ENCODE peak calls at places on chromosome 9, in four cellular contexts. One of them, this sample, is unnamed.

GRCh38 chr9:82604947-82605656 is 457.8 kb downstream of the RASEF start:
- DNase-seq in A549: no peak
- DNase-seq in K562: no peak
- DNase-seq in GM12878: no peak
- DNase-seq in this sample: peak; percentile 76

GRCh38 chr9:68795411-68795810 is 90.4 kb downstream of the PIP5K1B start:
- DNase-seq in A549: no peak
- DNase-seq in K562: no peak
- DNase-seq in GM12878: no peak
- DNase-seq in this sample: no peak

GRCh38 chr9:132810314-132810713 is 67.8 kb downstream of the AK8 start:
- DNase-seq in A549: no peak
- DNase-seq in K562: no peak
- DNase-seq in GM12878: no peak
- DNase-seq in this sample: no peak

GRCh38 chr9:74672237-74672636 is 175.1 kb downstream of the RORB start:
- DNase-seq in A549: no peak
- DNase-seq in K562: no peak
- DNase-seq in GM12878: no peak
- DNase-seq in this sample: no peak

GRCh38 chr9:5493597-5494511 is 16.5 kb upstream of the PDCD1LG2 start:
- DNase-seq in A549: peak; percentile 40
- DNase-seq in K562: peak; percentile 43
- DNase-seq in GM12878: peak; percentile 96
- DNase-seq in this sample: no peak

GRCh38 chr9:109992293-109992692 is 212.3 kb downstream of the PALM2AKAP2 start:
- DNase-seq in A549: no peak
- DNase-seq in K562: no peak
- DNase-seq in GM12878: no peak
- DNase-seq in this sample: no peak

GRCh38 chr9:131601683-131602181 is 56.4 kb downstream of the PRRT1B start:
- DNase-seq in A549: no peak
- DNase-seq in K562: no peak
- DNase-seq in GM12878: no peak
- DNase-seq in this sample: peak; percentile 76

GRCh38 chr9:134294228-134295071 is 31.8 kb upstream of the RXRA start:
- DNase-seq in A549: no peak
- DNase-seq in K562: peak; percentile 44
- DNase-seq in GM12878: no peak
- DNase-seq in this sample: no peak

GRCh38 chr9:125807065-125807464 is 59.9 kb downstream of the PBX3 start:
- DNase-seq in A549: peak; percentile 12
- DNase-seq in K562: no peak
- DNase-seq in GM12878: no peak
- DNase-seq in this sample: no peak

GRCh38 chr9:27331393-27331792 is 34.4 kb upstream of the EQTN start:
- DNase-seq in A549: no peak
- DNase-seq in K562: no peak
- DNase-seq in GM12878: no peak
- DNase-seq in this sample: no peak

GRCh38 chr9:137045294-137046093 is 483 bp downstream of the NPDC1 start:
- DNase-seq in A549: no peak
- DNase-seq in K562: peak; percentile 37
- DNase-seq in GM12878: no peak
- DNase-seq in this sample: no peak
- TF ChIP-seq CHD4 in A549: no peak
- TF ChIP-seq CHD4 in K562: no peak
- TF ChIP-seq CHD4 in GM12878: no peak
- TF ChIP-seq CHD4 in this sample: no peak

GRCh38 chr9:106880081-106880480 is 17.1 kb downstream of the ZNF462 start:
- DNase-seq in A549: no peak
- DNase-seq in K562: no peak
- DNase-seq in GM12878: no peak
- DNase-seq in this sample: no peak

GRCh38 chr9:106878081-106878837 is 15.3 kb downstream of the ZNF462 start:
- DNase-seq in A549: no peak
- DNase-seq in K562: no peak
- DNase-seq in GM12878: no peak
- DNase-seq in this sample: no peak

GRCh38 chr9:106880863-106881262 is 17.9 kb downstream of the ZNF462 start:
- DNase-seq in A549: no peak
- DNase-seq in K562: no peak
- DNase-seq in GM12878: no peak
- DNase-seq in this sample: no peak

GRCh38 chr9:106877345-106877744 is 14.4 kb downstream of the ZNF462 start:
- DNase-seq in A549: no peak
- DNase-seq in K562: no peak
- DNase-seq in GM12878: no peak
- DNase-seq in this sample: no peak

DNA sequence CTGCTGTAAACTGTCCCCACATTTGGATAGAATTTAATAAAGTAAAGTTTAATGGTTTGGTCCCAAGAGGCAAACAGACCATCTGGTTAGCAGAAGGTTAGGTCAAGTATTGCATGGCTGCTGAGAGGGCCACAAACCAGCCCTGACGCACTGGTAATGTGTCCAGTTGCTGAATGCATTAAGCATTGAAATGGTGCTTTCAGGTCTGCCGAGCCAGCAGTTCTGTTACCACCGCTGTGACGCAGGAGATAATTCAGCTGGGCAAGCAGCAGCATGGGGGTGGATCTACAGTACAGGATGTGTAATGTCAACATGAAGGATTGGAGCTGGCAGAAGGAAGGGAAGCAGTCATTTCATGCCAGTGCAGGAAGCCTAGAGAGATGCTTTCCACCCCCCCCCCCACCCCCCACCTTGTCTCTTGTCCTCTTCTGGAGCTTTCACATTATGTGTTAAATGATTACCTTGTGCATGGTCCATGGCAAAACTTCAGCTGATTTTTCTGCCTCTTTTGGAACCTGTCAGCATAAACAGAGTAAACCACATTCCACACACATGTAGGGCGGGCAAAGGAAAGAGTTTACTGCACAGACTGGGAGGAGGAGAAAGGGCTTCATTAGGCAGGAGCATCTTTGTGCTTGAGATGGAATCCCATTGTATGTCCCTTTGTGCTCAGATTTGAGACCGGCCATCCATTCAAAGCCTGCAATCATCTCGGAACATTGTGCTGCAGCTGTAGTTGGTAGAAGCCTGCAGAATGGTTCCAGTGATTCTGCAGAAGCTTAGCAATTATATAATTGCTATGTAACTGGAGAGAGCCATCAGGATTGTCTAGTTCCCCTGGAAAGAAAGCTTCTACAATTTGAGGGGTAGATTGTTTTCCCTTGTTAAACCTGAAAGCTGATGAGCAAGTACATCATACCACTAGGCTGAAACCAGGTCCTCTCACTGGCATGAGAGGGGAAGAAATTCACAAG is 16.3 kb downstream of the ZNF462 start:
- DNase-seq in A549: peak; percentile 37
- DNase-seq in K562: no peak
- DNase-seq in GM12878: no peak
- DNase-seq in this sample: no peak
- TF ChIP-seq CHD4 in A549: no peak
- TF ChIP-seq CHD4 in K562: no peak
- TF ChIP-seq CHD4 in GM12878: no peak
- TF ChIP-seq CHD4 in this sample: no peak

DNA sequence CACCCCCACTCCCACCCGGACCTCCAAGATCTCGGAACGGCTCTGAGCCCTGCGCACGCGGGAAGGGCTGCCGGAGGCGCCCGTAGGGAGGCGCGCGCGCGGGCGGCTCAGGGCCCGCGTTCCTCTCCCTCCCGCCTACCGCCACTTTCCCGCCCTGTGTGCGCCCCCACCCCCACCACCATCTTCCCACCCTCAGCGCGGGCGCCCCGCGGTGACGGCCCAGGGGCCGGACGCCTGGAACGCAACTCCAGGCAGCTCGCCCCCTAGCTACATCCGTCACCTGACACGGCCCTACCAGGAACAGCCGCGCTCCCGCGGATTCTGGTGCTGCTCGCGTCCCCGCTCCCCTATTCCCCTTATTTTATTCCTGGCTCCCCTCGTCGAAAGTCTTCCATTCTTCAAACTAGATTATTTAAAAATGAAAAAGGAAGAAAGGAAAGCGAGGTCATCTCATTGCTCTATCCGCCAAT is at the start of gene CDKN2B-AS1:
- DNase-seq in A549: no peak
- DNase-seq in K562: no peak
- DNase-seq in GM12878: no peak
- DNase-seq in this sample: no peak
- TF ChIP-seq CHD4 in A549: no peak
- TF ChIP-seq CHD4 in K562: no peak
- TF ChIP-seq CHD4 in GM12878: no peak
- TF ChIP-seq CHD4 in this sample: no peak

DNA sequence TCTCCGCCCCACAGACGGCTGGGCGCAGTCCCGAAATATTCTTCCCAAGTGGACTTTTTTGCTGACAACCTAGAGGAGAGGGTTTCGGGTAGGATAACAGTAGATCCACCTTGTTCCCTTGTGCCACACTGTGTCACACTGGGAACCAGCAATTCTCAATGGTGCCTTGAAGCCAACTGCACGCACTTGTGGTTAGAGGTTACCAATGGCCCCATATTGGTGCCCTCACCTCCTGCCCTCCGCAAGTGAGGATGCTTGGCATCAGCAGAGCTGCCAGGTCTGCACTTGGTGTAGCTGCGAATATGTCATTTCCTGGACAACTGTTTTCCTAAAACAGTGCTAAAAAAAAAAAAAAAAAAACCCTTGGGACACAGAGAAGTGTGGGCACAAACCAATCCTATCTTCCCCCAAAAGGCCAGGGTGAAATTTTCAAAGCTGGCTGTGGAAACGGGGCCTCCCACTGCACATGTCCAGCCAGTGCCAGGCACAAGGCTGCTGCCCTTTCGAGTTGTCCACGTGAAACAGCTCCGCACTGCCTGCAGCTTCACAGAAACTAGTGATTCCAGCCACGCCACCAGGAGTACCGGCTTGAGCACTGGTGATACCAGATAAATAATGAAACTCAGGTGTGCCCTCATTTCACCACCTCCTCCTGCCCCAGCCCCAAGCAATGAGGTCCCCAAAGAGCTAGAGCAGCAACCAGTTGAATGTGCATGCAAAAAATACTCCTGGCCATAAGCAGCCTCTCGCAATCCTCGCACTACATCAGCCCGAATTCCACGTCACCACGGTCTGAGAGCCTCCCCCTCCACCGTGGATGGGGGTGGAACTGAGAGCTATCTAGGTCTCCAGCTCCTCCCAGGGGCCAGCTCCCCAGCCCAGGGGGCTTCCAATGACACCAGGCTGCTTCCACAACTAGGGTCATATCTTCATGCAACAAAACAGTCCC is 51.2 kb downstream of the USP20 start:
- DNase-seq in A549: no peak
- DNase-seq in K562: peak; percentile 56
- DNase-seq in GM12878: peak; percentile 37
- DNase-seq in this sample: no peak
- TF ChIP-seq CHD4 in A549: no peak
- TF ChIP-seq CHD4 in K562: no peak
- TF ChIP-seq CHD4 in GM12878: no peak
- TF ChIP-seq CHD4 in this sample: no peak

GRCh38 chr9:135340726-135341475 is 138.7 kb upstream of the PPP1R26 start:
- DNase-seq in A549: no peak
- DNase-seq in K562: no peak
- DNase-seq in GM12878: no peak
- DNase-seq in this sample: no peak

GRCh38 chr9:135340143-135340655 is 139.4 kb upstream of the PPP1R26 start:
- DNase-seq in A549: no peak
- DNase-seq in K562: no peak
- DNase-seq in GM12878: no peak
- DNase-seq in this sample: no peak

GRCh38 chr9:135341612-135342169 is 137.9 kb upstream of the PPP1R26 start:
- DNase-seq in A549: no peak
- DNase-seq in K562: no peak
- DNase-seq in GM12878: no peak
- DNase-seq in this sample: no peak

GRCh38 chr9:135338546-135338945 is 141.0 kb upstream of the PPP1R26 start:
- DNase-seq in A549: no peak
- DNase-seq in K562: no peak
- DNase-seq in GM12878: no peak
- DNase-seq in this sample: no peak

GRCh38 chr9:135339378-135339973 is 140.1 kb upstream of the PPP1R26 start:
- DNase-seq in A549: no peak
- DNase-seq in K562: no peak
- DNase-seq in GM12878: no peak
- DNase-seq in this sample: no peak
- TF ChIP-seq CHD4 in A549: no peak
- TF ChIP-seq CHD4 in K562: no peak
- TF ChIP-seq CHD4 in GM12878: no peak
- TF ChIP-seq CHD4 in this sample: no peak